ENCODE peak calls at places on chromosomes 7 and 10, in ten cellular contexts. I is GM03348; Q is ACHN; P is colonic mucosa; U is activated effector memory CD4-positive, alpha-beta T cell treated with Interleukin-2 at 50 U/mL for 16 hours; R is amniotic stem cell; L is IMR-90; M is putamen; W is EH; N is NCI-H2171 treated with DMSO at 0.1 percent for 48 hours. Z is an unnamed sample.

GRCh38 chr7:150781016-150781415 is 19.1 kb downstream of the TMEM176B start:
- DNase-seq in R (no peak), P (no peak), I (no peak), M (no peak), N (no peak), W (no peak), L (peak), U (no peak), Q (no peak), Z (peak)

GRCh38 chr10:10527861-10528562 is 489.7 kb upstream of the CELF2 start:
- DNase-seq in N (no peak), U (no peak), M (no peak), W (no peak), P (no peak), I (no peak), Q (no peak), R (no peak), L (no peak), Z (no peak)

GRCh38 chr7:141562972-141563371 is 11.8 kb downstream of the AGK start:
- DNase-seq in W (no peak), M (no peak), I (no peak), U (no peak), R (no peak), Q (no peak), L (no peak), P (no peak), N (no peak), Z (no peak)

GRCh38 chr10:102599565-102600327 is 44.5 kb upstream of the TRIM8 start:
- DNase-seq in M (no peak), P (no peak), Q (no peak), R (no peak), U (no peak), N (no peak), L (no peak), I (no peak), W (peak), Z (peak)

GRCh38 chr7:43625453-43625852 is 42.5 kb downstream of the STK17A start:
- DNase-seq in I (no peak), R (no peak), L (no peak), W (no peak), P (no peak), N (peak), M (no peak), Q (no peak), U (peak), Z (no peak)

GRCh38 chr10:110706690-110707098 is 62.6 kb downstream of the RBM20 start:
- DNase-seq in Q (peak), W (peak), U (no peak), L (peak), N (no peak), M (no peak), I (peak), P (no peak), R (peak), Z (peak)

GRCh38 chr10:44862006-44862751 is 49.0 kb upstream of the TMEM72 start:
- DNase-seq in I (no peak), L (no peak), U (no peak), N (no peak), M (no peak), P (no peak), W (no peak), Q (no peak), R (no peak), Z (no peak)

GRCh38 chr10:104650072-104650471 is 9.0 kb downstream of the SORCS3 start:
- DNase-seq in I (no peak), Q (peak), R (no peak), U (no peak), N (no peak), W (no peak), P (no peak), L (no peak), M (no peak), Z (no peak)

GRCh38 chr10:131710142-131710861 is 190.5 kb upstream of the PPP2R2D start:
- DNase-seq in P (no peak), W (no peak), R (no peak), N (no peak), U (no peak), I (no peak), Q (no peak), L (no peak), M (no peak), Z (no peak)

GRCh38 chr7:112411186-112411795 is 39.0 kb upstream of the IFRD1 start:
- DNase-seq in N (peak), Q (peak), R (no peak), M (peak), L (peak), P (no peak), I (peak), U (no peak), W (peak), Z (peak)

GRCh38 chr10:105243825-105244224 is 602.7 kb downstream of the SORCS3 start:
- DNase-seq in U (no peak), P (no peak), Q (no peak), W (no peak), M (no peak), N (no peak), I (no peak), R (no peak), L (no peak), Z (no peak)

GRCh38 chr10:79342811-79343541 is 4.3 kb upstream of the PPIF start:
- DNase-seq in R (no peak), I (no peak), P (peak), W (no peak), U (no peak), M (no peak), Q (no peak), N (no peak), L (peak), Z (no peak)

GRCh38 chr7:41698726-41699125 is 4.2 kb downstream of the INHBA start:
- DNase-seq in N (no peak), U (no peak), M (no peak), L (peak), P (no peak), W (peak), I (no peak), Q (no peak), R (no peak), Z (peak)

GRCh38 chr7:34322841-34323240 is 335.2 kb upstream of the NPSR1 start:
- DNase-seq in M (no peak), R (no peak), W (no peak), N (no peak), P (no peak), I (no peak), Q (no peak), U (no peak), L (no peak), Z (no peak)

GRCh38 chr10:43230101-43230908 is 36.6 kb downstream of the RASGEF1A start:
- DNase-seq in I (no peak), U (no peak), P (no peak), R (no peak), M (no peak), W (no peak), N (no peak), L (no peak), Q (no peak), Z (no peak)

GRCh38 chr10:102504179-102504975 is 605 bp downstream of the SUFU start:
- DNase-seq in I (peak), L (peak), R (peak), Q (peak), M (no peak), W (peak), P (peak), N (no peak), U (peak), Z (no peak)

GRCh38 chr7:37342665-37343471 is 105.8 kb downstream of the ELMO1 start:
- DNase-seq in W (no peak), M (no peak), U (peak), L (no peak), R (no peak), P (peak), I (no peak), Q (no peak), N (no peak), Z (no peak)

GRCh38 chr10:29841724-29842649 is 207.2 kb upstream of the SVIL start:
- DNase-seq in R (no peak), Q (no peak), N (peak), L (peak), M (no peak), U (no peak), P (no peak), W (peak), I (no peak), Z (peak)

GRCh38 chr10:128519581-128519980 is 393.4 kb upstream of the MKI67 start:
- DNase-seq in P (no peak), Q (no peak), M (no peak), R (no peak), U (no peak), I (no peak), N (no peak), L (no peak), W (no peak), Z (no peak)

GRCh38 chr7:14286036-14286435 is 296.6 kb upstream of the ETV1 start:
- DNase-seq in P (no peak), N (no peak), I (no peak), W (no peak), U (no peak), Q (no peak), L (no peak), R (no peak), M (no peak), Z (no peak)

GRCh38 chr10:105189464-105189800 is 548.3 kb downstream of the SORCS3 start:
- DNase-seq in Q (peak), M (no peak), N (no peak), W (peak), P (no peak), U (no peak), R (no peak), L (no peak), I (no peak), Z (no peak)

GRCh38 chr10:59724098-59724938 is 14.7 kb upstream of the SLC16A9 start:
- DNase-seq in U (no peak), N (no peak), W (no peak), R (no peak), Q (no peak), I (no peak), L (no peak), M (no peak), P (peak), Z (no peak)

GRCh38 chr7:8154290-8154689 is 107.7 kb downstream of the ICA1 start:
- DNase-seq in Q (no peak), I (no peak), M (no peak), R (no peak), U (no peak), W (no peak), P (no peak), L (no peak), N (no peak), Z (no peak)

GRCh38 chr10:84065764-84066163 is 73.5 kb upstream of the GHITM start:
- DNase-seq in R (no peak), W (no peak), I (no peak), Q (no peak), M (no peak), N (no peak), P (no peak), L (no peak), U (no peak), Z (no peak)

GRCh38 chr7:74452748-74453320 is 872 bp upstream of the GTF2IRD1 start:
- DNase-seq in I (peak), R (no peak), N (no peak), P (peak), L (no peak), M (no peak), W (peak), Q (peak), U (no peak), Z (no peak)

GRCh38 chr10:9685596-9685995 is 1332.1 kb upstream of the CELF2 start:
- DNase-seq in U (no peak), L (no peak), N (no peak), R (no peak), I (no peak), Q (no peak), P (no peak), W (no peak), M (no peak), Z (no peak)

GRCh38 chr10:96719850-96720421 is 378 bp downstream of the PIK3AP1 start:
- DNase-seq in M (no peak), P (peak), N (no peak), R (no peak), U (peak), W (peak), L (no peak), I (no peak), Q (peak), Z (no peak)

GRCh38 chr10:72477463-72477862 is 122.7 kb upstream of the DNAJB12 start:
- DNase-seq in P (no peak), L (no peak), W (no peak), Q (no peak), M (no peak), U (no peak), R (no peak), N (no peak), I (no peak), Z (no peak)

GRCh38 chr7:155510975-155511595 is 35.3 kb downstream of the CNPY1 start:
- DNase-seq in Q (no peak), I (no peak), M (no peak), N (no peak), W (no peak), P (no peak), L (no peak), U (no peak), R (no peak), Z (no peak)

GRCh38 chr10:75071756-75072155 is 39.7 kb upstream of the SAMD8 start:
- DNase-seq in M (no peak), N (no peak), P (no peak), W (no peak), U (no peak), R (no peak), Q (no peak), I (no peak), L (no peak), Z (no peak)

GRCh38 chr7:70539622-70540021 is 592.3 kb upstream of the GALNT17 start:
- DNase-seq in N (no peak), Q (no peak), M (peak), I (no peak), R (no peak), U (no peak), P (no peak), W (no peak), L (no peak), Z (no peak)

GRCh38 chr10:118955531-118956252 is 73.8 kb upstream of the NANOS1 start:
- DNase-seq in I (no peak), Q (no peak), U (no peak), N (no peak), W (no peak), M (no peak), L (no peak), P (no peak), R (no peak), Z (no peak)

GRCh38 chr10:95474228-95475002 is 86.8 kb downstream of the SORBS1 start:
- DNase-seq in I (peak), M (no peak), N (no peak), L (no peak), U (no peak), R (no peak), W (peak), Q (no peak), P (peak), Z (peak)

GRCh38 chr7:68787586-68787985 is 810.7 kb upstream of the AUTS2 start:
- DNase-seq in Q (no peak), U (no peak), N (no peak), P (no peak), I (no peak), W (no peak), M (no peak), L (no peak), R (no peak), Z (no peak)

GRCh38 chr10:117324367-117324766 is 50.9 kb downstream of the PDZD8 start:
- DNase-seq in Q (no peak), N (no peak), R (no peak), I (no peak), L (no peak), P (no peak), M (no peak), U (no peak), W (no peak), Z (no peak)

GRCh38 chr10:51180141-51180540 is 105.9 kb downstream of the PRKG1 start:
- DNase-seq in L (no peak), R (no peak), U (no peak), W (no peak), N (no peak), M (no peak), P (no peak), I (no peak), Q (no peak), Z (no peak)

Z was measured in fibroblast of pulmonary artery.